ENCODE peak calls at places on chromosomes 7 and 10, in eight cellular contexts. M is endothelial cell, N is brain microvascular endothelial cell, I is MM.1S, J is AG10803, U is fibroblast of lung, L is choroid plexus epithelial cell, Z is GM12865. K is an unnamed sample.

GRCh38 chr10:29039659-29040309 is 249.1 kb upstream of the LYZL1 start:
- DNase-seq in Z (no peak), I (no peak), M (no peak), L (peak; percentile 96), N (peak; percentile 79), J (peak; percentile 95), U (peak; percentile 97), K (no peak)

GRCh38 chr10:128063736-128064614 is 62.2 kb downstream of the MKI67 start:
- DNase-seq in N (no peak), L (no peak), Z (peak; percentile 37), I (no peak), M (peak; percentile 39), U (peak; percentile 11), J (no peak), K (peak; percentile 62)

GRCh38 chr10:50490244-50490643 is 133.5 kb downstream of the SGMS1 start:
- DNase-seq in M (no peak), I (no peak), L (no peak), Z (no peak), U (no peak), N (peak; percentile 33), J (no peak), K (no peak)

GRCh38 chr7:23105644-23106490 is at the start of gene KLHL7:
- DNase-seq in U (peak; percentile 90), I (peak; percentile 97), Z (peak; percentile 95), N (peak; percentile 94), L (peak; percentile 89), M (peak; percentile 95), J (peak; percentile 87), K (peak; percentile 95)

GRCh38 chr7:81852701-81853100 is 82.9 kb upstream of the HGF start:
- DNase-seq in U (no peak), J (no peak), I (no peak), Z (no peak), M (no peak), N (no peak), L (no peak), K (no peak)

GRCh38 chr10:17410907-17411306 is 43.5 kb downstream of the ST8SIA6 start:
- DNase-seq in J (no peak), N (no peak), L (no peak), U (no peak), I (no peak), M (no peak), Z (no peak), K (no peak)

GRCh38 chr7:77415474-77415821 is 701 bp downstream of the GSAP start:
- DNase-seq in Z (peak; percentile 48), I (no peak), U (no peak), N (no peak), M (no peak), J (no peak), L (no peak), K (peak; percentile 50)

GRCh38 chr10:124403548-124403947 is 15.2 kb downstream of the OAT start:
- DNase-seq in I (peak; percentile 93), M (peak; percentile 36), U (peak; percentile 77), L (peak; percentile 95), J (peak; percentile 79), N (peak; percentile 63), Z (peak; percentile 87), K (peak; percentile 70)

GRCh38 chr7:16695621-16696237 is 49.7 kb downstream of the BZW2 start:
- DNase-seq in N (peak; percentile 76), L (peak; percentile 88), U (peak; percentile 68), M (peak; percentile 41), I (peak; percentile 30), J (peak; percentile 72), Z (peak; percentile 21), K (peak; percentile 11)

GRCh38 chr10:7329219-7329618 is 81.6 kb downstream of the SFMBT2 start:
- DNase-seq in L (no peak), U (no peak), N (no peak), M (no peak), J (no peak), Z (no peak), I (no peak), K (no peak)

GRCh38 chr10:91163709-91164474 is 56.6 kb upstream of the PCGF5 start:
- DNase-seq in U (peak; percentile 80), L (peak; percentile 84), N (peak; percentile 80), I (no peak), Z (peak; percentile 49), J (peak; percentile 78), M (no peak), K (peak; percentile 45)

GRCh38 chr10:121355161-121355560 is 243.1 kb downstream of the FGFR2 start:
- DNase-seq in M (no peak), N (no peak), U (no peak), J (no peak), Z (no peak), L (no peak), I (no peak), K (no peak)

GRCh38 chr10:44930904-44931620 is 19.9 kb downstream of the TMEM72 start:
- DNase-seq in M (no peak), U (no peak), L (no peak), I (no peak), J (no peak), Z (no peak), N (no peak), K (no peak)

GRCh38 chr7:155523168-155523675 is 23.1 kb downstream of the CNPY1 start:
- DNase-seq in N (no peak), J (no peak), L (no peak), Z (no peak), I (no peak), M (no peak), U (no peak), K (no peak)

GRCh38 chr7:113060100-113060499 is 26.5 kb downstream of the GPR85 start:
- DNase-seq in N (no peak), M (no peak), L (no peak), Z (peak; percentile 30), U (no peak), I (peak; percentile 82), J (no peak), K (no peak)

GRCh38 chr7:142018154-142018553 is 22.5 kb downstream of the MGAM start:
- DNase-seq in N (no peak), M (no peak), U (no peak), L (no peak), I (no peak), Z (no peak), J (no peak), K (no peak)

GRCh38 chr7:142009142-142009541 is 13.5 kb downstream of the MGAM start:
- DNase-seq in L (no peak), M (no peak), I (no peak), N (no peak), Z (no peak), U (no peak), J (no peak), K (no peak)

GRCh38 chr7:142010952-142011548 is 15.4 kb downstream of the MGAM start:
- DNase-seq in Z (no peak), N (no peak), M (no peak), J (no peak), I (no peak), U (no peak), L (no peak), K (no peak)

GRCh38 chr7:142017451-142017850 is 21.8 kb downstream of the MGAM start:
- DNase-seq in N (no peak), J (no peak), I (no peak), U (no peak), L (no peak), M (no peak), Z (no peak), K (no peak)

GRCh38 chr7:142012825-142013506 is 17.3 kb downstream of the MGAM start:
- DNase-seq in N (peak; percentile 47), U (peak; percentile 14), I (no peak), J (no peak), L (peak; percentile 21), M (no peak), Z (no peak), K (no peak)
- TF ChIP-seq CTCF in N (peak; percentile 47), U (no peak), I (no peak), J (no peak), L (peak; percentile 11), M (no peak), Z (no peak), K (no peak)

GRCh38 chr10:130341325-130341724 is 205.1 kb downstream of the GLRX3 start:
- DNase-seq in U (no peak), I (peak; percentile 40), Z (no peak), M (no peak), N (no peak), J (no peak), L (no peak), K (no peak)
- TF ChIP-seq CTCF in U (no peak), I (peak; percentile 51), Z (no peak), M (no peak), N (no peak), J (no peak), L (peak; percentile 21), K (no peak)

GRCh38 chr10:70956029-70956759 is 67.8 kb upstream of the PCBD1 start:
- DNase-seq in L (no peak), U (no peak), M (peak; percentile 37), J (no peak), Z (peak; percentile 10), N (no peak), I (no peak), K (no peak)
- TF ChIP-seq CTCF in L (peak; percentile 9), U (no peak), M (peak; percentile 41), J (no peak), Z (peak; percentile 8), N (peak; percentile 36), I (no peak), K (no peak)

GRCh38 chr10:15245530-15245929 is 77.0 kb upstream of the NMT2 start:
- DNase-seq in J (no peak), M (peak; percentile 51), Z (peak; percentile 61), U (no peak), I (no peak), N (no peak), L (peak; percentile 28), K (no peak)
- TF ChIP-seq CTCF in J (no peak), M (no peak), Z (peak; percentile 58), U (peak; percentile 22), I (peak; percentile 19), N (peak; percentile 68), L (peak; percentile 61), K (peak; percentile 43)